ENCODE peak calls at places on chromosomes 3 and 15, in seven cellular contexts. D is breast epithelium, M is spleen, K is K562, F is HCT116, Z is sigmoid colon, J is A549. O is an unnamed sample.

GRCh38 chr3:126508539-126508938 is 9.0 kb downstream of the UROC1 start:
- DNase-seq in D (no peak), M (peak; percentile 61), K (no peak), F (peak; percentile 8), Z (peak; percentile 56), J (peak; percentile 11), O (no peak)

GRCh38 chr3:133277813-133278212 is 122.0 kb upstream of the BFSP2 start:
- DNase-seq in D (no peak), M (no peak), K (no peak), F (no peak), Z (no peak), J (no peak), O (no peak)

GRCh38 chr15:73717206-73717605 is 33.0 kb downstream of the CD276 start:
- DNase-seq in D (no peak), M (no peak), K (no peak), F (no peak), Z (no peak), J (no peak), O (no peak)

GRCh38 chr3:171284308-171285075 is 175.7 kb downstream of the TNIK start:
- DNase-seq in D (no peak), M (no peak), K (no peak), F (peak; percentile 51), Z (peak; percentile 79), J (peak; percentile 56), O (peak; percentile 80)

GRCh38 chr3:43995078-43995928 is 246.4 kb upstream of the TOPAZ1 start:
- DNase-seq in D (no peak), M (peak; percentile 85), K (no peak), F (no peak), Z (no peak), J (peak; percentile 80), O (no peak)

GRCh38 chr3:52518723-52519444 is 14.8 kb downstream of the NT5DC2 start:
- DNase-seq in D (no peak), M (no peak), K (peak; percentile 94), F (no peak), Z (no peak), J (peak; percentile 22), O (no peak)

GRCh38 chr15:92633418-92633817 is 22.2 kb downstream of the FAM174B start:
- DNase-seq in D (peak; percentile 33), M (peak; percentile 9), K (no peak), F (no peak), Z (no peak), J (no peak), O (no peak)

GRCh38 chr15:82571722-82572222 is 31.5 kb upstream of the RPS17 start:
- DNase-seq in D (no peak), M (no peak), K (peak; percentile 21), F (no peak), Z (peak; percentile 92), J (no peak), O (peak; percentile 10)

GRCh38 chr3:118587037-118587741 is 447.5 kb downstream of the IGSF11 start:
- DNase-seq in D (no peak), M (no peak), K (no peak), F (no peak), Z (no peak), J (no peak), O (no peak)

GRCh38 chr15:22904736-22905135 is 66.3 kb downstream of the NIPA2 start:
- DNase-seq in D (no peak), M (peak; percentile 55), K (no peak), F (no peak), Z (no peak), J (no peak), O (no peak)

GRCh38 chr15:23695282-23695681 is 8.2 kb upstream of the NDN start:
- DNase-seq in D (no peak), M (no peak), K (no peak), F (no peak), Z (no peak), J (no peak), O (no peak)

GRCh38 chr3:160390554-160391138 is 8.4 kb downstream of the IFT80 start:
- DNase-seq in D (no peak), M (no peak), K (no peak), F (no peak), Z (no peak), J (no peak), O (no peak)

GRCh38 chr3:129038121-129038855 is 22.3 kb upstream of the GP9 start:
- DNase-seq in D (no peak), M (no peak), K (no peak), F (no peak), Z (peak; percentile 39), J (no peak), O (no peak)

GRCh38 chr3:108830991-108831390 is 8.4 kb downstream of the TRAT1 start:
- DNase-seq in D (no peak), M (no peak), K (no peak), F (no peak), Z (no peak), J (no peak), O (no peak)

GRCh38 chr3:71710906-71711494 is 14.2 kb downstream of the EIF4E3 start:
- DNase-seq in D (no peak), M (no peak), K (peak; percentile 45), F (peak; percentile 21), Z (no peak), J (peak; percentile 51), O (no peak)

GRCh38 chr3:15273214-15273613 is 59.2 kb downstream of the SH3BP5 start:
- DNase-seq in D (no peak), M (no peak), K (no peak), F (no peak), Z (peak; percentile 56), J (no peak), O (no peak)

GRCh38 chr15:78726870-78727551 is 84.3 kb downstream of the ADAMTS7 start:
- DNase-seq in D (no peak), M (no peak), K (peak; percentile 82), F (peak; percentile 70), Z (no peak), J (peak; percentile 81), O (no peak)

GRCh38 chr3:4850928-4851265 is 128.3 kb upstream of the BHLHE40 start:
- DNase-seq in D (no peak), M (no peak), K (no peak), F (no peak), Z (no peak), J (no peak), O (no peak)

GRCh38 chr3:126152458-126152857 is 27.9 kb downstream of the ALDH1L1 start:
- DNase-seq in D (no peak), M (peak; percentile 68), K (no peak), F (no peak), Z (peak; percentile 43), J (no peak), O (no peak)

GRCh38 chr3:161673845-161674244 is 177.2 kb downstream of the OTOL1 start:
- DNase-seq in D (no peak), M (no peak), K (no peak), F (no peak), Z (no peak), J (no peak), O (no peak)

GRCh38 chr3:30310251-30310954 is 296.0 kb upstream of the TGFBR2 start:
- DNase-seq in D (no peak), M (no peak), K (no peak), F (no peak), Z (no peak), J (no peak), O (no peak)

GRCh38 chr15:26126070-26126469 is 262.9 kb upstream of the ATP10A start:
- DNase-seq in D (no peak), M (no peak), K (no peak), F (no peak), Z (no peak), J (no peak), O (no peak)

GRCh38 chr3:146159616-146160232 is 1.3 kb downstream of the PLOD2 start:
- DNase-seq in D (no peak), M (no peak), K (no peak), F (no peak), Z (no peak), J (no peak), O (no peak)

GRCh38 chr3:72725229-72725628 is 123.0 kb downstream of the SHQ1 start:
- DNase-seq in D (no peak), M (no peak), K (no peak), F (no peak), Z (no peak), J (no peak), O (no peak)
- TF ChIP-seq POLR2A in D (no peak), M (no peak), K (no peak), F (no peak), Z (no peak), J (no peak), O (no peak)

DNA sequence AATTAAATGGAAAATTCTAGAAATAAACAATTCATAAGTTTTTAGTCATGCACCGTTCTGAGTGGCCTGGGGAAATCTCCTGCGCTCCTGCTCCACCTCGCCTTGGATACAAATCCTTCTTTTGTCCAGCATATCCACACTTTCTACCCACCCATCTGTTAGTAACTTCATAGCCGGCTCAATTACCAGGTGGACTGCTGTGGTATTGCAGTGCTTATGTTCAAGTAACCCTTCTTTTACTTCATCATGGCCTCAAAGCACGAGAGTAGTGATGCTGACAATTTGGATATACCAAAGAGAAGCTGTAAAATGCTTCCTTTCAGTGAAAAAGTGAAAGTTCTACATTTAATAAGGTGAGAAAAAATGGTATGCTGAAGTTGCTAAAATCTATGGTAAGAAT is 142.3 kb upstream of the CHL1 start:
- DNase-seq in D (no peak), M (no peak), K (no peak), F (no peak), Z (no peak), J (peak; percentile 7), O (no peak)
- TF ChIP-seq CTCF in D (no peak), M (no peak), K (no peak), F (no peak), Z (no peak), J (no peak), O (no peak)

GRCh38 chr3:51396401-51396800 is 5.3 kb downstream of the RBM15B start:
- DNase-seq in D (no peak), M (no peak), K (no peak), F (no peak), Z (no peak), J (no peak), O (no peak)
- TF ChIP-seq POLR2A in D (no peak), M (no peak), K (no peak), F (no peak), Z (no peak), J (no peak), O (no peak)

GRCh38 chr15:34757262-34757661 is 2.5 kb upstream of the GJD2 start:
- DNase-seq in D (no peak), M (no peak), K (no peak), F (no peak), Z (no peak), J (no peak), O (no peak)

GRCh38 chr15:34754171-34754580 is 622 bp downstream of the GJD2 start:
- DNase-seq in D (no peak), M (no peak), K (no peak), F (no peak), Z (no peak), J (no peak), O (no peak)

GRCh38 chr15:34755419-34755773 is 598 bp upstream of the GJD2 start:
- DNase-seq in D (no peak), M (no peak), K (no peak), F (no peak), Z (no peak), J (no peak), O (no peak)

GRCh38 chr15:34753236-34753894 is 1.4 kb downstream of the GJD2 start:
- DNase-seq in D (no peak), M (no peak), K (peak; percentile 45), F (no peak), Z (no peak), J (peak; percentile 37), O (no peak)

GRCh38 chr15:34754674-34755418 is at the start of gene GJD2:
- DNase-seq in D (no peak), M (no peak), K (no peak), F (no peak), Z (no peak), J (no peak), O (no peak)
- TF ChIP-seq CTCF in D (no peak), M (no peak), K (no peak), F (no peak), Z (no peak), J (no peak), O (no peak)

GRCh38 chr3:134460965-134461364 is 24.8 kb downstream of the ANAPC13 start:
- DNase-seq in D (no peak), M (no peak), K (no peak), F (no peak), Z (no peak), J (no peak), O (no peak)
- TF ChIP-seq POLR2A in D (no peak), M (no peak), K (no peak), F (no peak), Z (no peak), J (no peak), O (no peak)